ENCODE peak calls at places on chromosomes 12 and 14, in ten cellular contexts. M, U, Y, B, D, W, X, R, N and C are unnamed samples.

GRCh38 chr14:101495827-101496778 is 65.2 kb upstream of the DIO3 start:
- DNase-seq in B (no peak), N (no peak), R (no peak), M (no peak), D (no peak), X (no peak), Y (no peak), U (no peak), W (no peak), C (no peak)

GRCh38 chr12:47900480-47901129 is 4.2 kb downstream of the VDR start:
- DNase-seq in B (no peak), R (no peak), W (no peak), D (no peak), Y (peak; percentile 36), N (no peak), X (no peak), U (no peak), M (no peak), C (no peak)

GRCh38 chr14:41642402-41643195 is 35.9 kb downstream of the LRFN5 start:
- DNase-seq in N (no peak), B (no peak), M (no peak), R (no peak), D (no peak), U (no peak), W (no peak), Y (no peak), X (no peak), C (no peak)

GRCh38 chr12:30719060-30719459 is 23.4 kb upstream of the IPO8 start:
- DNase-seq in N (no peak), U (no peak), R (no peak), B (no peak), D (no peak), W (no peak), M (no peak), Y (no peak), X (peak; percentile 76), C (no peak)

GRCh38 chr12:100539209-100539608 is 34.3 kb upstream of the GAS2L3 start:
- DNase-seq in X (peak; percentile 45), M (no peak), R (no peak), U (no peak), D (peak; percentile 1), Y (no peak), W (no peak), B (no peak), N (no peak), C (no peak)

GRCh38 chr12:75933136-75933535 is 98.4 kb downstream of the PHLDA1 start:
- DNase-seq in X (peak; percentile 22), B (no peak), M (no peak), D (no peak), R (no peak), Y (no peak), W (no peak), N (no peak), U (no peak), C (no peak)

GRCh38 chr12:121190523-121191031 is 19.4 kb upstream of the P2RX4 start:
- DNase-seq in X (peak; percentile 88), D (no peak), B (no peak), Y (no peak), W (no peak), R (no peak), M (no peak), N (no peak), U (no peak), C (no peak)

GRCh38 chr14:34299360-34299759 is 162.7 kb downstream of the SPTSSA start:
- DNase-seq in W (no peak), D (no peak), U (no peak), B (no peak), Y (no peak), M (no peak), X (no peak), N (no peak), R (no peak), C (no peak)

GRCh38 chr12:14113031-14113430 is 131.6 kb upstream of the GRIN2B start:
- DNase-seq in X (no peak), N (no peak), M (no peak), B (no peak), Y (no peak), D (no peak), W (no peak), U (no peak), R (peak; percentile 29), C (no peak)

GRCh38 chr12:32437095-32437515 is 37.7 kb downstream of the FGD4 start:
- DNase-seq in R (no peak), U (no peak), D (no peak), W (no peak), M (no peak), B (no peak), N (no peak), Y (no peak), X (peak; percentile 75), C (no peak)

GRCh38 chr12:182381-182883 is 31.5 kb downstream of the SLC6A12 start:
- DNase-seq in N (no peak), U (no peak), X (no peak), R (no peak), W (no peak), M (peak; percentile 55), D (no peak), Y (no peak), B (no peak), C (no peak)

GRCh38 chr12:112164326-112164660 is 38.9 kb downstream of the TRAFD1 start:
- DNase-seq in N (no peak), X (no peak), W (no peak), M (no peak), B (no peak), U (no peak), D (no peak), R (no peak), Y (no peak), C (no peak)

GRCh38 chr12:51362747-51363342 is 16.4 kb upstream of the CELA1 start:
- DNase-seq in B (no peak), X (no peak), Y (no peak), R (no peak), D (no peak), N (no peak), M (no peak), U (no peak), W (no peak), C (no peak)

GRCh38 chr14:51521764-51522163 is 129.9 kb upstream of the FRMD6 start:
- DNase-seq in U (no peak), N (no peak), W (no peak), M (no peak), D (no peak), Y (no peak), R (no peak), X (peak; percentile 32), B (no peak), C (no peak)

GRCh38 chr12:115518-115917 is 49.0 kb downstream of the IQSEC3 start:
- DNase-seq in Y (no peak), W (no peak), U (no peak), N (no peak), X (no peak), D (no peak), M (no peak), B (no peak), R (no peak), C (no peak)

GRCh38 chr12:21839776-21840175 is 65.3 kb upstream of the KCNJ8 start:
- DNase-seq in N (no peak), X (no peak), R (no peak), B (no peak), Y (no peak), M (no peak), D (no peak), U (no peak), W (no peak), C (no peak)

GRCh38 chr12:31423405-31423804 is 97.5 kb upstream of the SINHCAF start:
- DNase-seq in Y (no peak), B (no peak), X (no peak), N (no peak), D (no peak), W (no peak), U (no peak), R (no peak), M (no peak), C (no peak)